ENCODE peak calls at places on chromosomes 7 and 10, in seven cellular contexts. One of them, this sample, is unnamed.

GRCh38 chr7:66845382-66846095 is 75.5 kb upstream of the TMEM248 start:
- DNase-seq in sigmoid colon: no peak
- DNase-seq in iPS DF 6.9: no peak
- DNase-seq in pancreas: no peak
- DNase-seq in NCI-H774: no peak
- DNase-seq in HTR-8/SVneo: no peak
- DNase-seq in fibroblast of the aortic adventitia: no peak
- DNase-seq in this sample: peak

GRCh38 chr7:29255839-29256782 is 61.5 kb downstream of the CHN2 start:
- DNase-seq in sigmoid colon: no peak
- DNase-seq in iPS DF 6.9: no peak
- DNase-seq in pancreas: no peak
- DNase-seq in NCI-H774: no peak
- DNase-seq in HTR-8/SVneo: no peak
- DNase-seq in fibroblast of the aortic adventitia: peak
- DNase-seq in this sample: no peak

GRCh38 chr10:34719746-34720145 is 95.3 kb downstream of the PARD3 start:
- DNase-seq in sigmoid colon: no peak
- DNase-seq in iPS DF 6.9: no peak
- DNase-seq in pancreas: no peak
- DNase-seq in NCI-H774: no peak
- DNase-seq in HTR-8/SVneo: peak
- DNase-seq in fibroblast of the aortic adventitia: no peak
- DNase-seq in this sample: no peak

GRCh38 chr7:97016392-97017196 is 8.0 kb downstream of the DLX5 start:
- DNase-seq in sigmoid colon: no peak
- DNase-seq in iPS DF 6.9: no peak
- DNase-seq in pancreas: no peak
- DNase-seq in NCI-H774: peak
- DNase-seq in HTR-8/SVneo: no peak
- DNase-seq in fibroblast of the aortic adventitia: no peak
- DNase-seq in this sample: no peak

GRCh38 chr10:120979435-120980315 is 128.5 kb downstream of the WDR11 start:
- DNase-seq in sigmoid colon: no peak
- DNase-seq in iPS DF 6.9: no peak
- DNase-seq in pancreas: peak
- DNase-seq in NCI-H774: no peak
- DNase-seq in HTR-8/SVneo: no peak
- DNase-seq in fibroblast of the aortic adventitia: no peak
- DNase-seq in this sample: peak

GRCh38 chr7:135308583-135309327 is 75.1 kb downstream of the STRA8 start:
- DNase-seq in sigmoid colon: no peak
- DNase-seq in iPS DF 6.9: no peak
- DNase-seq in pancreas: no peak
- DNase-seq in NCI-H774: no peak
- DNase-seq in HTR-8/SVneo: no peak
- DNase-seq in fibroblast of the aortic adventitia: no peak
- DNase-seq in this sample: no peak

GRCh38 chr10:34710391-34710751 is 104.7 kb downstream of the PARD3 start:
- DNase-seq in sigmoid colon: peak
- DNase-seq in iPS DF 6.9: no peak
- DNase-seq in pancreas: no peak
- DNase-seq in NCI-H774: no peak
- DNase-seq in HTR-8/SVneo: peak
- DNase-seq in fibroblast of the aortic adventitia: peak
- DNase-seq in this sample: no peak

GRCh38 chr7:81715984-81716588 is 53.8 kb downstream of the HGF start:
- DNase-seq in sigmoid colon: no peak
- DNase-seq in iPS DF 6.9: peak
- DNase-seq in pancreas: no peak
- DNase-seq in NCI-H774: no peak
- DNase-seq in HTR-8/SVneo: no peak
- DNase-seq in fibroblast of the aortic adventitia: peak
- DNase-seq in this sample: no peak

GRCh38 chr7:37421820-37422219 is 26.8 kb downstream of the ELMO1 start:
- DNase-seq in sigmoid colon: no peak
- DNase-seq in iPS DF 6.9: no peak
- DNase-seq in pancreas: no peak
- DNase-seq in NCI-H774: no peak
- DNase-seq in HTR-8/SVneo: no peak
- DNase-seq in fibroblast of the aortic adventitia: no peak
- DNase-seq in this sample: no peak

GRCh38 chr7:91929463-91929862 is 11.2 kb upstream of the AKAP9 start:
- DNase-seq in sigmoid colon: no peak
- DNase-seq in iPS DF 6.9: no peak
- DNase-seq in pancreas: no peak
- DNase-seq in NCI-H774: no peak
- DNase-seq in HTR-8/SVneo: no peak
- DNase-seq in fibroblast of the aortic adventitia: no peak
- DNase-seq in this sample: no peak

GRCh38 chr7:77450613-77451012 is 34.5 kb upstream of the GSAP start:
- DNase-seq in sigmoid colon: no peak
- DNase-seq in iPS DF 6.9: no peak
- DNase-seq in pancreas: no peak
- DNase-seq in NCI-H774: no peak
- DNase-seq in HTR-8/SVneo: no peak
- DNase-seq in fibroblast of the aortic adventitia: no peak
- DNase-seq in this sample: no peak

GRCh38 chr10:86960863-86961434 is 2.5 kb downstream of the SNCG start:
- DNase-seq in sigmoid colon: peak
- DNase-seq in iPS DF 6.9: no peak
- DNase-seq in pancreas: no peak
- DNase-seq in NCI-H774: no peak
- DNase-seq in HTR-8/SVneo: no peak
- DNase-seq in fibroblast of the aortic adventitia: no peak
- DNase-seq in this sample: no peak

GRCh38 chr10:86958831-86959736 is 685 bp downstream of the SNCG start:
- DNase-seq in sigmoid colon: peak
- DNase-seq in iPS DF 6.9: no peak
- DNase-seq in pancreas: peak
- DNase-seq in NCI-H774: no peak
- DNase-seq in HTR-8/SVneo: peak
- DNase-seq in fibroblast of the aortic adventitia: peak
- DNase-seq in this sample: no peak

GRCh38 chr10:119347181-119347974 is 140.0 kb downstream of the GRK5 start:
- DNase-seq in sigmoid colon: no peak
- DNase-seq in iPS DF 6.9: no peak
- DNase-seq in pancreas: no peak
- DNase-seq in NCI-H774: no peak
- DNase-seq in HTR-8/SVneo: no peak
- DNase-seq in fibroblast of the aortic adventitia: no peak
- DNase-seq in this sample: no peak

GRCh38 chr10:36094091-36094490 is 452.0 kb upstream of the FZD8 start:
- DNase-seq in sigmoid colon: no peak
- DNase-seq in iPS DF 6.9: no peak
- DNase-seq in pancreas: no peak
- DNase-seq in NCI-H774: no peak
- DNase-seq in HTR-8/SVneo: no peak
- DNase-seq in fibroblast of the aortic adventitia: no peak
- DNase-seq in this sample: no peak

GRCh38 chr7:100699018-100699417 is 5.0 kb upstream of the GIGYF1 start:
- DNase-seq in sigmoid colon: no peak
- DNase-seq in iPS DF 6.9: no peak
- DNase-seq in pancreas: no peak
- DNase-seq in NCI-H774: no peak
- DNase-seq in HTR-8/SVneo: no peak
- DNase-seq in fibroblast of the aortic adventitia: no peak
- DNase-seq in this sample: no peak

GRCh38 chr10:62869958-62870357 is 53.8 kb upstream of the EGR2 start:
- DNase-seq in sigmoid colon: no peak
- DNase-seq in iPS DF 6.9: no peak
- DNase-seq in pancreas: no peak
- DNase-seq in NCI-H774: no peak
- DNase-seq in HTR-8/SVneo: no peak
- DNase-seq in fibroblast of the aortic adventitia: no peak
- DNase-seq in this sample: no peak